ENCODE peak calls at places on chromosomes 11 and 22, in four cellular contexts. C is upper lobe of right lung, R is AG04450, L is skeletal muscle cell. M is an unnamed sample.

GRCh38 chr11:58905141-58905715 is 34.1 kb upstream of the GLYATL1 start:
- DNase-seq in R (no peak), L (no peak), C (no peak), M (no peak)

GRCh38 chr11:1198766-1199688 is 23.8 kb upstream of the MUC5B start:
- DNase-seq in L (no peak), R (no peak), C (peak; percentile 65), M (no peak)

GRCh38 chr11:96303067-96303466 is 39.9 kb downstream of the MAML2 start:
- DNase-seq in C (no peak), L (peak; percentile 37), R (no peak), M (no peak)

GRCh38 chr11:18726040-18726439 is at the start of gene IGSF22:
- DNase-seq in C (no peak), L (no peak), R (no peak), M (no peak)

GRCh38 chr11:130527648-130528300 is 79.3 kb downstream of the ADAMTS15 start:
- DNase-seq in R (no peak), C (no peak), L (no peak), M (no peak)

GRCh38 chr11:76153609-76153949 is 52.7 kb downstream of the WNT11 start:
- DNase-seq in R (no peak), C (no peak), L (no peak), M (no peak)

GRCh38 chr11:17412488-17413180 is 24.2 kb upstream of the KCNJ11 start:
- DNase-seq in C (no peak), L (no peak), R (no peak), M (no peak)

GRCh38 chr22:42863349-42863911 is 6.4 kb upstream of the ARFGAP3 start:
- DNase-seq in C (no peak), L (peak; percentile 74), R (peak; percentile 65), M (peak; percentile 90)

GRCh38 chr11:104661901-104662300 is 236.4 kb downstream of the CASP12 start:
- DNase-seq in C (no peak), L (no peak), R (no peak), M (no peak)

GRCh38 chr11:69436041-69436982 is 45.2 kb upstream of the LINC01488 start:
- DNase-seq in C (peak; percentile 53), L (no peak), R (no peak), M (no peak)

GRCh38 chr11:110432713-110433392 is 3.1 kb downstream of the FDX1 start:
- DNase-seq in C (no peak), L (no peak), R (no peak), M (no peak)

GRCh38 chr11:70671083-70671482 is 272.8 kb downstream of the CTTN start:
- DNase-seq in C (no peak), L (no peak), R (no peak), M (no peak)

GRCh38 chr11:10866893-10867331 is 9.1 kb upstream of the ZBED5 start:
- DNase-seq in R (peak; percentile 34), L (peak; percentile 25), C (no peak), M (no peak)

GRCh38 chr11:63747006-63747405 is 21.6 kb downstream of the ZFTA start:
- DNase-seq in C (no peak), L (no peak), R (peak; percentile 37), M (no peak)

DNA sequence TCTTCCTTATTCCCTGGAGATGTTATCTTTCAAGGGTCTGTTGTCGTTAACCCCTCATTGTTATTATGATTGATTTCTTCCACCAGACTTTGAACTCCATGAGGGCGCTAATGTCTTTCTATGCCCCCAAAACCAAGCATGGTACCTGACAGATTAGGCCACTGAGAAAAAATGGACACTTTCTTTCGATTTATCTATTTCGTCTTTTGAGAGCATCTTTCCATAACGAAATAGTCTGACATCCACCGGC is 641 bp upstream of the PSMA1 start:
- DNase-seq in C (no peak), L (no peak), R (no peak), M (no peak)
- H3K4me3 ChIP-seq in C (peak overlapping the region; percentile 71), L (peak overlapping the region; percentile 92), R (peak overlapping the region; percentile 73), M (peak overlapping the region; percentile 87)

GRCh38 chr11:65410936-65411680 is 11.5 kb upstream of the NEAT1 start:
- DNase-seq in R (no peak), C (peak; percentile 55), L (no peak), M (no peak)
- H3K4me3 ChIP-seq in R (no peak overlapping the region), C (no peak overlapping the region), L (no peak overlapping the region), M (no peak overlapping the region)

GRCh38 chr22:27523711-27524110 is 277.8 kb downstream of the MN1 start:
- DNase-seq in R (no peak), C (no peak), L (no peak), M (no peak)

GRCh38 chr22:27531782-27532530 is 269.6 kb downstream of the MN1 start:
- DNase-seq in L (peak; percentile 45), R (peak; percentile 42), C (no peak), M (no peak)

GRCh38 chr22:27525711-27526110 is 275.8 kb downstream of the MN1 start:
- DNase-seq in C (no peak), L (no peak), R (no peak), M (no peak)

GRCh38 chr22:27526851-27527250 is 274.7 kb downstream of the MN1 start:
- DNase-seq in R (no peak), L (no peak), C (no peak), M (no peak)
- H3K4me3 ChIP-seq in R (no peak overlapping the region), L (no peak overlapping the region), C (no peak overlapping the region), M (no peak overlapping the region)

GRCh38 chr11:82896183-82896582 is 4.0 kb downstream of the PRCP start:
- DNase-seq in R (no peak), C (no peak), L (no peak), M (no peak)
- H3K4me3 ChIP-seq in R (no peak overlapping the region), C (no peak overlapping the region), L (no peak overlapping the region), M (no peak overlapping the region)

GRCh38 chr22:40055143-40055926 is 60.6 kb downstream of the FAM83F start:
- DNase-seq in L (no peak), C (no peak), R (no peak), M (no peak)
- H3K4me3 ChIP-seq in L (no peak overlapping the region), C (no peak overlapping the region), R (no peak overlapping the region), M (no peak overlapping the region)

DNA sequence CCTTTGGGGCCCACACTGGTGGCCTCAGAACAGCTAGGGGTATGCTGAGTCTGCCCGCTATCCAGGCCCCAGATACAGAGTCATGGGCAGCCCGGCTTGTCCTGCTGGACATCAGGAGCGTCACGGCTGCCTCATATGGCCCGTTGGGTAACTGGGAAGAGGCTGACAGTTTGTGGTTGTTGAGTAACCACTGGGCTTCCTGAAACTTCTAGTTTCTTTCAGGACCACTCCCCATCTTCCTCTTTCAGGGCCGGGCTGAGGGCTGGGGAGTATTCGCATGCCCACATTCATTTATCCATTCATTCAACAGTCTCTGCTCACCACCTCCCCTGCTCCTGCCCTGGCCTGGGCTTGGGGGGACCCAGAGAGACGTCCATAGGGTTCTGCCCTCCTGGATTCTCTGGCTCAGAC is 13.4 kb upstream of the P2RY2 start:
- DNase-seq in C (peak; percentile 75), R (no peak), L (no peak), M (no peak)
- H3K4me3 ChIP-seq in C (no peak overlapping the region), R (no peak overlapping the region), L (no peak overlapping the region), M (no peak overlapping the region)

DNA sequence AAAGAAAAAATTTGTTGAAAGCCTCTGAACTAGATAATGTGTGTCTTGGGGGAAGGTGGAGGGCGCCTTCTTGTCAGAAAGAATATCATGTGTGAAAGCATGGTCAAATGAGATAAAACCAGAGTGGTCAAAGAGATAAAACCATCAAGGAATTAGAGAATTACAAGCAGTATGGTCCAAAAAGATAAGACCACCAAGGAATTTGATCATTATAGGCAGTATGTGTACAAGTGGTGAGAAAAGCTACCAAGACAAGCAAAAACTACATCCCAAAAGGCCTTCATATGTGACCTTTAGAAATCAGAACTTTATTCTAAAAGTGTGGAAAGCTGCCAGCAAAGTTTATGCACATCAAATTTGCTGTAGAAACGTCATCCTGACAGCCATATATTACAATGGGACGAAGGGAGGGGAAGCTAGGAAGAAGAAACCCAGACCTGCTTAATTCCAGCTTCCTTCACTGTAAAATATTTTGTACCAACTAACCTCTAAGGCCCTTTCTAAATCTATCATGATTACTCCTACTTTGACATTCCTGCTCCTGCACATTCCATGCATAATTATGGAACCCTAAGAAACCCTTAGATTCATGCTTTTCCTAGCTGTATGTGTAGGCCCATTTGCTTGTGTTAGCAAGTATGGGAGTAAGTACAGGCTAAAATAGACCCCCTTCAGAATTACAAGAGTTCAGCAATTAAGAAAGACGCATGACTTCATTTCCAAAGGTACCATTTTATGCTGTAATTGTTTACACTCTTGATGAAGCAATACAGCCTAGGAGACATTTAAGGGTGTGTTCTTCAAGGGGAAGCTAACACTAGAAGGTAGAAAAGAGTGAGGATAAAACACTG is 51.6 kb downstream of the LGR4 start:
- DNase-seq in C (no peak), L (no peak), R (no peak), M (no peak)
- H3K4me3 ChIP-seq in C (no peak overlapping the region), L (no peak overlapping the region), R (no peak overlapping the region), M (no peak overlapping the region)

GRCh38 chr11:118171274-118172062 is 5.0 kb downstream of the SCN2B start:
- DNase-seq in R (peak; percentile 8), L (no peak), C (peak; percentile 85), M (no peak)
- H3K4me3 ChIP-seq in R (no peak overlapping the region), L (no peak overlapping the region), C (no peak overlapping the region), M (no peak overlapping the region)

GRCh38 chr22:19524170-19525115 is at the start of gene CLDN5:
- DNase-seq in C (no peak), R (no peak), L (no peak), M (no peak)

GRCh38 chr22:19522881-19523239 is 1.4 kb downstream of the CLDN5 start:
- DNase-seq in L (no peak), C (no peak), R (no peak), M (no peak)

GRCh38 chr22:19523240-19524169 is 705 bp downstream of the CLDN5 start:
- DNase-seq in R (no peak), L (no peak), C (no peak), M (no peak)

GRCh38 chr22:19520566-19521305 is 3.5 kb downstream of the CLDN5 start:
- DNase-seq in R (no peak), C (peak; percentile 19), L (no peak), M (no peak)

GRCh38 chr22:19522190-19522880 is 1.9 kb downstream of the CLDN5 start:
- DNase-seq in L (no peak), C (no peak), R (no peak), M (no peak)
- H3K4me3 ChIP-seq in L (peak overlapping the region; percentile 41), C (peak overlapping the region; percentile 49), R (no peak overlapping the region), M (no peak overlapping the region)

M was measured in HFF-Myc.